ENCODE peak calls at places on chromosome 20, in ten cellular contexts. C, L, U, R, X, O, N, J, V and A are unnamed samples.
A peak's percentile ranks its signal among the peaks of the same experiment; 100 is the strongest.

GRCh38 chr20:3045816-3046676 is at the start of gene MRPS26:
- DNase-seq in J (peak; percentile 82), C (peak; percentile 94), N (peak; percentile 93), O (peak; percentile 83), L (peak; percentile 94), R (peak; percentile 81), X (peak; percentile 94), V (peak; percentile 92), U (peak; percentile 60), A (peak; percentile 97)

GRCh38 chr20:32675223-32675975 is 1.7 kb upstream of the C20orf203 start:
- DNase-seq in O (no peak), R (no peak), X (no peak), N (no peak), C (no peak), U (no peak), J (no peak), V (no peak), L (no peak), A (no peak)

GRCh38 chr20:58372836-58373235 is 16.2 kb upstream of the VAPB start:
- DNase-seq in X (no peak), R (no peak), U (no peak), J (no peak), C (no peak), O (no peak), N (no peak), L (no peak), V (no peak), A (no peak)

GRCh38 chr20:1674361-1674760 is 16.8 kb upstream of the SIRPG start:
- DNase-seq in O (no peak), V (no peak), U (no peak), J (no peak), X (no peak), N (no peak), R (no peak), C (no peak), L (no peak), A (no peak)

GRCh38 chr20:16601019-16601418 is 27.8 kb upstream of the KIF16B start:
- DNase-seq in U (no peak), R (no peak), X (no peak), L (no peak), V (peak; percentile 62), C (no peak), N (no peak), O (no peak), J (peak; percentile 31), A (no peak)

GRCh38 chr20:12207875-12208274 is 290.2 kb downstream of the BTBD3 start:
- DNase-seq in J (peak; percentile 48), L (no peak), U (no peak), C (no peak), N (peak; percentile 42), R (peak; percentile 41), X (peak; percentile 6), O (no peak), V (peak; percentile 72), A (no peak)

GRCh38 chr20:44694159-44694558 is 21.0 kb upstream of the CCN5 start:
- DNase-seq in L (no peak), C (no peak), R (no peak), V (no peak), X (no peak), J (no peak), N (no peak), O (no peak), U (no peak), A (no peak)

GRCh38 chr20:22106308-22106938 is 401.0 kb downstream of the PAX1 start:
- DNase-seq in O (peak; percentile 15), V (no peak), L (no peak), U (no peak), X (peak; percentile 10), J (no peak), C (no peak), N (no peak), R (no peak), A (no peak)

GRCh38 chr20:48892049-48892470 is 29.5 kb upstream of the ARFGEF2 start:
- DNase-seq in O (no peak), J (no peak), R (no peak), L (no peak), N (no peak), V (no peak), C (no peak), U (no peak), X (no peak), A (no peak)

GRCh38 chr20:6718660-6719059 is 48.8 kb upstream of the BMP2 start:
- DNase-seq in N (no peak), O (no peak), J (no peak), U (no peak), L (no peak), V (no peak), X (no peak), R (no peak), C (no peak), A (no peak)

GRCh38 chr20:33423141-33423834 is 20.3 kb downstream of the SNTA1 start:
- DNase-seq in O (peak; percentile 55), U (peak; percentile 80), L (peak; percentile 41), J (peak; percentile 97), C (peak; percentile 95), N (peak; percentile 83), R (peak; percentile 68), V (peak; percentile 87), X (no peak), A (no peak)

GRCh38 chr20:5670137-5670536 is 80.1 kb upstream of the SHLD1 start:
- DNase-seq in V (no peak), U (no peak), C (no peak), X (no peak), O (no peak), L (no peak), J (no peak), N (no peak), R (no peak), A (no peak)

GRCh38 chr20:5677389-5677788 is 72.8 kb upstream of the SHLD1 start:
- DNase-seq in X (no peak), R (no peak), C (no peak), N (no peak), V (no peak), L (no peak), U (no peak), J (no peak), O (no peak), A (no peak)

GRCh38 chr20:5675103-5676091 is 74.8 kb upstream of the SHLD1 start:
- DNase-seq in R (no peak), V (peak; percentile 59), N (no peak), C (no peak), O (no peak), J (no peak), U (no peak), X (no peak), L (no peak), A (no peak)

GRCh38 chr20:5670874-5671273 is 79.3 kb upstream of the SHLD1 start:
- DNase-seq in C (no peak), U (no peak), J (no peak), V (no peak), O (no peak), R (no peak), N (no peak), X (no peak), L (no peak), A (no peak)

GRCh38 chr20:5674176-5674660 is 76.0 kb upstream of the SHLD1 start:
- DNase-seq in R (peak; percentile 47), N (no peak), C (no peak), U (no peak), X (no peak), V (no peak), J (no peak), O (no peak), L (no peak), A (no peak)
- H3K4me1 ChIP-seq in R (peaks cover 2% of the 10 kb centered on the region), N (no peaks in the 10 kb centered on the region), C (no peaks in the 10 kb centered on the region), U (no peaks in the 10 kb centered on the region), X (peaks cover 16% of the 10 kb centered on the region), V (no peaks in the 10 kb centered on the region), J (no peaks in the 10 kb centered on the region), O (no peaks in the 10 kb centered on the region), L (no peaks in the 10 kb centered on the region), A (no peaks in the 10 kb centered on the region)

DNA sequence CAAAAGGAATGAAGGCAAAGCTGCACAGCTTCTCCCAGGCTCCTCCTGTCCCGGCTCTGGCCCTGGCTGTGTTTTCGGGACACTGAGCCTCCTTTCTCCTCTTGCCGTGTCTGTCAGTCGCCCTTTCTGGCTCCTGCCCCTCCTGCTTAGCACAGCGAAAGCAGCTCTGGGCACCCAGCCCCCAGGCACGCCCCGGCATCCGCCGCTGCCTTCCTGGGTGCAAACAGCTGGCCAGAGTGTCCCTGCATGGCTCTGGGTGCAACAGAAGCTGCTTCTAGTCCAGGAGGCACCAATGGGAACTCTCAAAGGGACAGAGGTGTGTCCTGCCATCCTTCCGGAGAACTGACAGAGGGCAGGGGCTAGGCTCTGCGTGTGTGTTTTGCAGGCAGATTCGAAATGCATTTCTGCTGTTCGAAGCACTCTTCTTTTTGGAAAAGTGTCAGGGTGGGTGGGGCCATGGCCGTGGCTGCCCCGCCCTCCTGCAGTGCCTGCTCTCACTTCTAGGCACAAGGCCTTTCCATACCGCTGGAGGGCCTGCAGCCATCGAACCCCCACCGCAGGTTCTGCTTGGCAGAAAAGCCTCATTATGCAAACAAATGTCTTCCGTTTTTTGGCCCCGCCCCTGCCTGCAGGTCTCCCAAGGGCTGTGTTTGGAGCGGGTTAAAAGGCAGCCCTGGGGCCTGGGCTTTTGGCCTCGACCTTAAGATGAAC is 15.5 kb downstream of the COL9A3 start:
- DNase-seq in L (peak; percentile 77), U (no peak), V (no peak), N (peak; percentile 65), O (no peak), C (no peak), R (no peak), X (no peak), J (no peak), A (no peak)
- TF ChIP-seq CTCF in L (no peak), U (no peak), V (no peak), N (no peak), O (no peak), C (no peak), R (no peak), X (no peak), J (no peak), A (no peak)

GRCh38 chr20:19975436-19975799 is 41.7 kb upstream of the NAA20 start:
- DNase-seq in O (no peak), L (no peak), U (no peak), N (no peak), X (peak; percentile 59), V (peak; percentile 52), C (no peak), R (peak; percentile 54), J (peak; percentile 57), A (peak; percentile 71)
- H3K4me3 ChIP-seq in O (peak overlapping the region; percentile 51), L (peak overlapping the region; percentile 9), U (peak overlapping the region; percentile 78), N (no peak overlapping the region), X (peak overlapping the region; percentile 65), V (no peak overlapping the region), C (peak overlapping the region; percentile 69), R (peak overlapping the region; percentile 71), J (peak overlapping the region; percentile 70), A (peak overlapping the region; percentile 63)

DNA sequence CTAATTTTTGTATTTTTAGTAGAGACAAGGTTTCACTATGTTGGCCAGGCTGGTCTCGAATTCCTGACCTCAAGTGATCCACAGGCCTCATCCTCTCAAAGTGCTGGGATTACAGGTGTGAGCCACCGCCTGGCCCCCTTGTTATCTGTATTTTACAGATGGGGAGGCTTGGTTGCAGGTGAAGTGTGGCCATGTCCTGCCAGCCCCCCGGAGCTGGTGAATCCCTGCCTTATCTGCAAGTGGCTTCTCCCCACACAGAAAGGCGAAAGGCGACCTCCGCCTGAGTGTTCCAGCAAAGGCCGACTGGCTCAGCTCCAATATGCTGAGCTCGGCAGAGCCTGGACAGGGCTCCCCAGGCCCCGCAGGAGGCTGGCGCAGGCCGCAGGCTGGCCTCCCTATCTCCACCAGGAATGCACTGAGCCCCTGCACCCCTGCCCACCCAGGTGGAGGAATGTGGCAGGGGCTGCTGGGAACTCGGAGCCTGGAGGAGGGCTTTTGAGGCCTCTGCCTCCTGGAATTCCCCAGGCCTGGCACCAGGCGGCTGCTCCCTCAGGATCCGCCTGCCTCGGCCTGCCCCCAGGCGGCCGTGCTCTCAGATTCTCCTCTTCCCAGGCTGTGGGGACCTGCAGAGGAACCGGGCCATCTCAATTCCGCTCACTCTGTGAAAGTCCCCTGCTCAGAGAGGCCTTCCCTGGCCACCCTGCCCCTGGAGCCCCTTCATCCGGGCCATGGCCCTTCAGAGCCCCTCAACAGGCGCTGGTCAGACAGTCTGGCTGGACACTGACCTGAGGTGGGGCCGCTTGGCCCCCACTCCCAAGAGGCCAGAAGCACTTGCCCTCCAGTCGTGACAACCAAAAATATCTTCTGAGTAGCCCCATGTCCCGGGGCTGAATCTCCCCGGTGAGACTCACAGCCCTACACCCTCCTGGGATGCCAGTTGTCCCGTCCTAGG is 9.3 kb upstream of the LAMA5 start:
- DNase-seq in O (peak; percentile 52), R (peak; percentile 32), X (no peak), L (no peak), U (no peak), V (peak; percentile 88), J (peak; percentile 52), C (no peak), N (peak; percentile 67), A (no peak)
- H3K4me1 ChIP-seq in O (peaks cover 12% of the 10 kb centered on the region), R (peaks cover 30% of the 10 kb centered on the region), X (peaks cover 75% of the 10 kb centered on the region), L (peaks cover 3% of the 10 kb centered on the region), U (peaks cover 21% of the 10 kb centered on the region), V (peaks cover 24% of the 10 kb centered on the region), J (peaks cover 29% of the 10 kb centered on the region), C (peaks cover 48% of the 10 kb centered on the region), N (peaks cover 15% of the 10 kb centered on the region), A (peaks cover 46% of the 10 kb centered on the region)